ENCODE peak calls at places on chromosomes 4 and X, in seven cellular contexts. M is EL, U is amniotic stem cell, T is pancreas, P is ecto neural progenitor cell, L is A549, B is A172. A is an unnamed sample.

GRCh38 chrX:65668362-65669310 is 1.2 kb downstream of the MSN start:
- DNase-seq in M (peak; percentile 82), U (peak; percentile 25), T (peak; percentile 42), P (peak; percentile 59), L (peak; percentile 23), B (peak; percentile 85), A (no peak)

GRCh38 chr4:134490863-134491262 is 289.3 kb upstream of the PABPC4L start:
- DNase-seq in M (no peak), U (no peak), T (no peak), P (no peak), L (no peak), B (peak; percentile 8), A (no peak)

GRCh38 chr4:38621004-38621684 is 42.9 kb upstream of the KLF3 start:
- DNase-seq in M (peak; percentile 18), U (peak; percentile 41), T (no peak), P (no peak), L (peak; percentile 20), B (peak; percentile 56), A (peak; percentile 63)

GRCh38 chrX:131812847-131813825 is 210.0 kb upstream of the STK26 start:
- DNase-seq in M (peak; percentile 23), U (no peak), T (no peak), P (no peak), L (peak; percentile 6), B (no peak), A (no peak)

GRCh38 chr4:4821577-4821976 is 37.9 kb upstream of the MSX1 start:
- DNase-seq in M (no peak), U (no peak), T (no peak), P (no peak), L (no peak), B (no peak), A (no peak)

GRCh38 chr4:186839122-186840037 is 115.7 kb upstream of the FAT1 start:
- DNase-seq in M (peak; percentile 84), U (no peak), T (no peak), P (no peak), L (no peak), B (peak; percentile 29), A (no peak)

GRCh38 chr4:110344165-110344564 is 131.8 kb upstream of the ENPEP start:
- DNase-seq in M (peak; percentile 9), U (no peak), T (no peak), P (no peak), L (peak; percentile 3), B (no peak), A (peak; percentile 8)

GRCh38 chrX:110086916-110087484 is 84.1 kb downstream of the TMEM164 start:
- DNase-seq in M (peak; percentile 88), U (peak; percentile 58), T (no peak), P (no peak), L (peak; percentile 72), B (peak; percentile 75), A (peak; percentile 17)

GRCh38 chrX:30657542-30658238 is 4.5 kb downstream of the GK start:
- DNase-seq in M (no peak), U (no peak), T (no peak), P (no peak), L (no peak), B (peak; percentile 4), A (no peak)

GRCh38 chrX:1419545-1420355 is 27.8 kb upstream of the SLC25A6 start:
- DNase-seq in M (no peak), U (no peak), T (peak; percentile 56), P (no peak), L (no peak), B (no peak), A (no peak)

GRCh38 chr4:82801910-82802521 is 3.4 kb upstream of the SCD5 start:
- DNase-seq in M (peak; percentile 42), U (no peak), T (no peak), P (no peak), L (no peak), B (peak; percentile 33), A (no peak)

GRCh38 chr4:14701389-14701788 is 300.9 kb upstream of the CPEB2 start:
- DNase-seq in M (no peak), U (no peak), T (no peak), P (no peak), L (no peak), B (no peak), A (no peak)

GRCh38 chr4:148203056-148203898 is 238.9 kb downstream of the NR3C2 start:
- DNase-seq in M (no peak), U (no peak), T (no peak), P (no peak), L (no peak), B (no peak), A (no peak)

GRCh38 chrX:119236599-119237525 is 777 bp downstream of the PGRMC1 start:
- DNase-seq in M (peak; percentile 60), U (peak; percentile 3), T (peak; percentile 70), P (peak; percentile 54), L (no peak), B (no peak), A (no peak)

GRCh38 chr4:142009751-142010150 is 373.4 kb downstream of the IL15 start:
- DNase-seq in M (no peak), U (no peak), T (no peak), P (no peak), L (no peak), B (no peak), A (no peak)

GRCh38 chr4:100811046-100811445 is 293.2 kb upstream of the EMCN start:
- DNase-seq in M (no peak), U (no peak), T (no peak), P (no peak), L (no peak), B (no peak), A (no peak)

GRCh38 chrX:153408871-153409351 is 2.4 kb upstream of the ZFP92 start:
- DNase-seq in M (no peak), U (no peak), T (no peak), P (no peak), L (no peak), B (no peak), A (no peak)

GRCh38 chrX:15525664-15526416 is 25.2 kb downstream of the BMX start:
- DNase-seq in M (no peak), U (no peak), T (no peak), P (no peak), L (no peak), B (no peak), A (no peak)

GRCh38 chr4:32789026-32789608 is 2068.9 kb downstream of the PCDH7 start:
- DNase-seq in M (no peak), U (peak; percentile 66), T (no peak), P (no peak), L (no peak), B (peak; percentile 11), A (no peak)

GRCh38 chrX:554271-554670 is 76.3 kb upstream of the SHOX start:
- DNase-seq in M (no peak), U (no peak), T (no peak), P (no peak), L (no peak), B (no peak), A (no peak)

GRCh38 chr4:12612866-12613265 is 871.3 kb downstream of the RAB28 start:
- DNase-seq in M (no peak), U (no peak), T (no peak), P (no peak), L (no peak), B (no peak), A (no peak)

A was measured in HuH-7.